ENCODE peak calls at places on chromosome 2, in four cellular contexts. One of them, this sample, is unnamed.

GRCh38 chr2:19346983-19347618 is 11.3 kb downstream of the OSR1 start:
- DNase-seq in K562: no peak
- DNase-seq in HepG2: no peak
- DNase-seq in H1: no peak
- DNase-seq in this sample: no peak

GRCh38 chr2:196551014-196551413 is 88.5 kb upstream of the CCDC150 start:
- DNase-seq in K562: no peak
- DNase-seq in HepG2: no peak
- DNase-seq in H1: no peak
- DNase-seq in this sample: no peak

GRCh38 chr2:42979416-42979869 is 187.1 kb upstream of the HAAO start:
- DNase-seq in K562: no peak
- DNase-seq in HepG2: peak
- DNase-seq in H1: no peak
- DNase-seq in this sample: no peak

GRCh38 chr2:46737577-46737976 is 178.0 kb downstream of the MCFD2 start:
- DNase-seq in K562: no peak
- DNase-seq in HepG2: peak
- DNase-seq in H1: no peak
- DNase-seq in this sample: no peak

GRCh38 chr2:64329848-64330247 is 124.1 kb upstream of the LGALSL start:
- DNase-seq in K562: no peak
- DNase-seq in HepG2: no peak
- DNase-seq in H1: no peak
- DNase-seq in this sample: no peak

GRCh38 chr2:151007365-151007764 is 254.3 kb downstream of the RBM43 start:
- DNase-seq in K562: no peak
- DNase-seq in HepG2: no peak
- DNase-seq in H1: no peak
- DNase-seq in this sample: no peak

GRCh38 chr2:26529406-26530070 is 51.6 kb upstream of the OTOF start:
- DNase-seq in K562: no peak
- DNase-seq in HepG2: no peak
- DNase-seq in H1: no peak
- DNase-seq in this sample: no peak

GRCh38 chr2:150872919-150873772 is 385.7 kb upstream of the RND3 start:
- DNase-seq in K562: no peak
- DNase-seq in HepG2: no peak
- DNase-seq in H1: no peak
- DNase-seq in this sample: no peak

GRCh38 chr2:239323473-239323872 is 77.3 kb downstream of the HDAC4 start:
- DNase-seq in K562: no peak
- DNase-seq in HepG2: no peak
- DNase-seq in H1: peak
- DNase-seq in this sample: no peak

GRCh38 chr2:20326163-20326780 is 24.4 kb downstream of the PUM2 start:
- DNase-seq in K562: peak
- DNase-seq in HepG2: peak
- DNase-seq in H1: no peak
- DNase-seq in this sample: no peak

GRCh38 chr2:97702731-97703470 is 10.5 kb upstream of the ZAP70 start:
- DNase-seq in K562: no peak
- DNase-seq in HepG2: no peak
- DNase-seq in H1: peak
- DNase-seq in this sample: no peak

GRCh38 chr2:222993920-222994650 is 57.9 kb upstream of the KCNE4 start:
- DNase-seq in K562: no peak
- DNase-seq in HepG2: no peak
- DNase-seq in H1: no peak
- DNase-seq in this sample: no peak

GRCh38 chr2:198731842-198732421 is 725.8 kb downstream of the SATB2 start:
- DNase-seq in K562: no peak
- DNase-seq in HepG2: no peak
- DNase-seq in H1: no peak
- DNase-seq in this sample: no peak

GRCh38 chr2:236341721-236342120 is 77.5 kb upstream of the ASB18 start:
- DNase-seq in K562: no peak
- DNase-seq in HepG2: no peak
- DNase-seq in H1: peak
- DNase-seq in this sample: no peak

GRCh38 chr2:46508312-46508711 is 28.9 kb downstream of the TMEM247 start:
- DNase-seq in K562: no peak
- DNase-seq in HepG2: no peak
- DNase-seq in H1: no peak
- DNase-seq in this sample: no peak

GRCh38 chr2:101809656-101810055 is 112.1 kb downstream of the MAP4K4 start:
- DNase-seq in K562: no peak
- DNase-seq in HepG2: no peak
- DNase-seq in H1: no peak
- DNase-seq in this sample: no peak

GRCh38 chr2:206086683-206087350 is 843 bp upstream of the INO80D start:
- DNase-seq in K562: peak
- DNase-seq in HepG2: peak
- DNase-seq in H1: no peak
- DNase-seq in this sample: no peak

GRCh38 chr2:33236457-33236856 is 240.0 kb upstream of the RASGRP3 start:
- DNase-seq in K562: no peak
- DNase-seq in HepG2: no peak
- DNase-seq in H1: no peak
- DNase-seq in this sample: no peak

GRCh38 chr2:120344214-120344990 is 1.5 kb upstream of the INHBB start:
- DNase-seq in K562: no peak
- DNase-seq in HepG2: no peak
- DNase-seq in H1: peak
- DNase-seq in this sample: no peak

GRCh38 chr2:173175222-173175621 is 99.6 kb downstream of the MAP3K20 start:
- DNase-seq in K562: no peak
- DNase-seq in HepG2: no peak
- DNase-seq in H1: no peak
- DNase-seq in this sample: no peak

GRCh38 chr2:174971868-174972781 is 33.1 kb downstream of the CHN1 start:
- DNase-seq in K562: no peak
- DNase-seq in HepG2: no peak
- DNase-seq in H1: no peak
- DNase-seq in this sample: no peak

GRCh38 chr2:235506997-235507615 is 13.3 kb downstream of the AGAP1 start:
- DNase-seq in K562: no peak
- DNase-seq in HepG2: no peak
- DNase-seq in H1: no peak
- DNase-seq in this sample: no peak

GRCh38 chr2:179237209-179237946 is 27.3 kb downstream of the SESTD1 start:
- DNase-seq in K562: no peak
- DNase-seq in HepG2: peak
- DNase-seq in H1: no peak
- DNase-seq in this sample: no peak

GRCh38 chr2:78063246-78064020 is 541.3 kb upstream of the LRRTM4 start:
- DNase-seq in K562: no peak
- DNase-seq in HepG2: no peak
- DNase-seq in H1: no peak
- DNase-seq in this sample: no peak

GRCh38 chr2:78065366-78065765 is 543.2 kb upstream of the LRRTM4 start:
- DNase-seq in K562: no peak
- DNase-seq in HepG2: no peak
- DNase-seq in H1: no peak
- DNase-seq in this sample: no peak

GRCh38 chr2:78056976-78057375 is 534.8 kb upstream of the LRRTM4 start:
- DNase-seq in K562: no peak
- DNase-seq in HepG2: no peak
- DNase-seq in H1: no peak
- DNase-seq in this sample: no peak

DNA sequence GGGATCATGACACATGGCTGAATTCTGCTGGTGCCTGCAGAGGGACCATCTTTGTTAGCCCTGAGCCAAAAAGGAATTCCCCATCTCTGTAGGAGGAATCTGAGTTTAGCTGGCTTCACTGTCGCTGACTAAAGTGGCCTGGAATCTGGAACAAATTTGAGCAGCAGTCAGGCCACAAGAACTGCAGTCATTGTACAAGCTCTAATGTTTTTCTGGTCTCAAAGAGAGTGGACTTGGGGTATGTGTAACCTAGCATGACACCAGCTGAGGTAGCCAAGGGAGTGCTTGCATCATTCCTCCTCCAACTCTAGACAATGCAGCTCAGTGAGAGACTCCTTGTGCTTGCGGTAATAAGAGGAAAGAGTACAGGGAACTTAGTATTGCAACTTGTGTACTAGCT is 539.1 kb upstream of the LRRTM4 start:
- DNase-seq in K562: no peak
- DNase-seq in HepG2: no peak
- DNase-seq in H1: no peak
- DNase-seq in this sample: no peak
- TF ChIP-seq SP1 in K562: no peak
- TF ChIP-seq SP1 in HepG2: no peak
- TF ChIP-seq SP1 in H1: no peak
- TF ChIP-seq SP1 in this sample: no peak

GRCh38 chr2:38038682-38039081 is 37.3 kb downstream of the CYP1B1 start:
- DNase-seq in K562: no peak
- DNase-seq in HepG2: no peak
- DNase-seq in H1: no peak
- DNase-seq in this sample: no peak

GRCh38 chr2:38037325-38037724 is 38.6 kb downstream of the CYP1B1 start:
- DNase-seq in K562: no peak
- DNase-seq in HepG2: no peak
- DNase-seq in H1: no peak
- DNase-seq in this sample: no peak

GRCh38 chr2:38039111-38039510 is 36.8 kb downstream of the CYP1B1 start:
- DNase-seq in K562: no peak
- DNase-seq in HepG2: no peak
- DNase-seq in H1: no peak
- DNase-seq in this sample: no peak

GRCh38 chr2:38039511-38039910 is 36.4 kb downstream of the CYP1B1 start:
- DNase-seq in K562: no peak
- DNase-seq in HepG2: no peak
- DNase-seq in H1: no peak
- DNase-seq in this sample: no peak

GRCh38 chr2:38037757-38038615 is 38.0 kb downstream of the CYP1B1 start:
- DNase-seq in K562: no peak
- DNase-seq in HepG2: no peak
- DNase-seq in H1: peak
- DNase-seq in this sample: peak
- TF ChIP-seq EZH2 in K562: no peak
- TF ChIP-seq EZH2 in HepG2: peak
- TF ChIP-seq EZH2 in H1: peak
- TF ChIP-seq EZH2 in this sample: no peak

GRCh38 chr2:128689971-128690370 is 371.3 kb upstream of the HS6ST1 start:
- DNase-seq in K562: peak
- DNase-seq in HepG2: no peak
- DNase-seq in H1: no peak
- DNase-seq in this sample: no peak
- TF ChIP-seq GABPA in K562: peak
- TF ChIP-seq GABPA in HepG2: no peak
- TF ChIP-seq GABPA in H1: no peak
- TF ChIP-seq GABPA in this sample: no peak

GRCh38 chr2:238130111-238130695 is 8.3 kb upstream of the KLHL30 start:
- DNase-seq in K562: no peak
- DNase-seq in HepG2: no peak
- DNase-seq in H1: no peak
- DNase-seq in this sample: no peak
- TF ChIP-seq SP1 in K562: no peak
- TF ChIP-seq SP1 in HepG2: no peak
- TF ChIP-seq SP1 in H1: no peak
- TF ChIP-seq SP1 in this sample: no peak

DNA sequence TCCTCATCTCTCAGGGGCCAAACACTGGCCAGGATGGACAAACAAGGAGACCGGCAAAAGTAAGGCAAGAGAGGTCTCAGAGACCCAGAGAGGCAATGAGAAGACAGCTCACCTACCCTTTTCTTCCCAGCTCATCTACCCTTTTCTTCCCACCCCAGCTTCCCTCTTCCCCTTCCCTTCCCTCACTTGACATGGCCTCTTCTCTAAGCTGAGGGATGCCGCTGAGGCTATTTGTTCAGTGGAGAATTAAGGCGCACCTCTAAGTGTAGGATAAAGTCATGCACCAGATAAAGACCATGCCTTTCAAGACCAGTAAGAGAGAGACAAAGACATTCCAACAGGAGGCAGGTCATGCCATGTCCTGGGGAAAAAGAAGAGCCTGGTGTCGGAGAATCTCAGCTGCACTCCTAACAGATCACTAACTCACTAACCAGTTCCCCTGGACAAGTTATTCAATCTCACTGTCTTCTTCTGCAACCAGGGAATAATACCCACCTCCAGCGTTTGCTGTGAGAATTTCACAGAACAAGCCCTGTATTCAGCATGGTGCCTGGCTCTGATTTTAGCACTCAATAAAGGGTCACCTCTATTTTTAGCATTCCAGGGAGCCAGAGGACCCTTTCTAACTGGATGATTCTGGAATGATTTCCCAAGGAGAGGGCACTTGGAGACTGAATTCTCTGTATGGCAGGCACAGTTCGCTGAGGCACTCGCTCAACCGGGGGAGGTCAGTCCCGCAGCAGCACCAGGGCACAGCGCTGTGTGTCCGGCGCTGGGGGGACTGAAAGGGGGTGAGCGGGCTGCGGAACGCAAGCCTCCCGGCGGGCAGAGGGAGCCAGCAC is 3.0 kb upstream of the FOSL2 start:
- DNase-seq in K562: no peak
- DNase-seq in HepG2: no peak
- DNase-seq in H1: no peak
- DNase-seq in this sample: no peak
- TF ChIP-seq EZH2 in K562: no peak
- TF ChIP-seq EZH2 in HepG2: no peak
- TF ChIP-seq EZH2 in H1: no peak
- TF ChIP-seq EZH2 in this sample: no peak

This sample was measured in GM12878.